ENCODE peak calls at places on chromosomes 6 and 20, in four cellular contexts. O is HCT116, N is HepG2, L is K562. V is an unnamed sample.
A peak's percentile ranks its signal among the peaks of the same experiment; 100 is the strongest.

GRCh38 chr6:56226946-56227879 is 20.2 kb downstream of the COL21A1 start:
- DNase-seq in N (no peak), L (no peak), O (no peak), V (no peak)

GRCh38 chr6:109762166-109762565 is 71.1 kb downstream of the FIG4 start:
- DNase-seq in O (no peak), L (no peak), N (no peak), V (no peak)

GRCh38 chr6:25014375-25014774 is 78.6 kb upstream of the RIPOR2 start:
- DNase-seq in N (no peak), O (no peak), L (no peak), V (no peak)

GRCh38 chr20:24686156-24686555 is 216.7 kb downstream of the SYNDIG1 start:
- DNase-seq in N (no peak), L (no peak), O (no peak), V (no peak)

GRCh38 chr6:51203504-51203903 is 384.8 kb downstream of the TFAP2B start:
- DNase-seq in N (no peak), O (no peak), L (no peak), V (no peak)

GRCh38 chr20:58787211-58788067 is 63.3 kb downstream of the GNAS-AS1 start:
- DNase-seq in O (no peak), N (no peak), L (no peak), V (no peak)

GRCh38 chr20:49320460-49320859 is 42.6 kb upstream of the ZNFX1 start:
- DNase-seq in O (peak; percentile 50), N (peak; percentile 47), L (no peak), V (no peak)

GRCh38 chr6:41571066-41571780 is 25.0 kb downstream of the FOXP4 start:
- DNase-seq in O (no peak), L (no peak), N (no peak), V (no peak)

GRCh38 chr6:91704531-91704930 is 1117.7 kb upstream of the MAP3K7 start:
- DNase-seq in N (no peak), O (no peak), L (no peak), V (no peak)

GRCh38 chr20:33145521-33145920 is 22.4 kb upstream of the BPIFA2 start:
- DNase-seq in O (no peak), L (no peak), N (no peak), V (no peak)

GRCh38 chr6:144931172-144932035 is 646.3 kb downstream of the UTRN start:
- DNase-seq in L (no peak), N (peak; percentile 27), O (no peak), V (peak; percentile 25)

DNA sequence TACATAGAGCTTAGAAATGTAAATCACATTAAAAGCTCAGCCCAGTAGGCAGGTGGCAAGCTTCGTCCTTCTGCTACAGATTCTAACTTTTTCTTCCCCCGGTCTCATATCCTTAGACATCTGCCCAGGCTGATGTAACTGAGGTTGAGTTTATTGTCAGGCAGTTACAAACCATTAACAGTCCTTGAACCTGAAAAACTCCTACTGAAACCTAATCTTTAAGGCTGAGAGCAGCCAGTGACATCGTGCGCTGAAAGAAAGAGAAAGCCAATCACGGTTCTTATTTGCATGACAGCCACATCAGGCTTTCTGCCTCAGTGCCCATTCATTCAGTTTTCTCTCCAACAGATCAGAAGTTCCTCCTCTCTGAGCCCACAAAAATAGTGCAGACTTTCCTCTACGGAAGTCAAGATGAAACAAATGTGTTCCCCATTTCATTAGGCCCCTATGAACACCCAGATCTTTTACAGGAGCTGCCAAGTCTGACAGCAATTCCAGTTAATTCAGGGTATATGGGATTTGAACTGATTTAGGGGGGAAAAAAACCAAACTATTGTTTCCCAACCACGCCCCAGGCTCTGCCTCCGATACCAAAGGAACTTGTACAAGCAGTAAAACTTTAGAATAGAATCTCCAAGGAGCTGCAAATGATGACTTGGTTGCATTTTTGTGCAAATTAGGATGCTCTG is at the start of gene NHSL1:
- DNase-seq in N (peak; percentile 84), L (no peak), O (no peak), V (no peak)
- TF ChIP-seq TCF7L2 in N (no peak), L (no peak), O (no peak), V (no peak)

GRCh38 chr20:15475483-15475882 is 1097.8 kb downstream of the KIF16B start:
- DNase-seq in N (no peak), L (no peak), O (no peak), V (no peak)
- TF ChIP-seq TCF7L2 in N (no peak), L (no peak), O (no peak), V (no peak)

GRCh38 chr6:136012198-136012884 is 160.8 kb downstream of the PDE7B start:
- DNase-seq in L (no peak), N (no peak), O (no peak), V (no peak)
- TF ChIP-seq TCF7L2 in L (no peak), N (no peak), O (no peak), V (no peak)

DNA sequence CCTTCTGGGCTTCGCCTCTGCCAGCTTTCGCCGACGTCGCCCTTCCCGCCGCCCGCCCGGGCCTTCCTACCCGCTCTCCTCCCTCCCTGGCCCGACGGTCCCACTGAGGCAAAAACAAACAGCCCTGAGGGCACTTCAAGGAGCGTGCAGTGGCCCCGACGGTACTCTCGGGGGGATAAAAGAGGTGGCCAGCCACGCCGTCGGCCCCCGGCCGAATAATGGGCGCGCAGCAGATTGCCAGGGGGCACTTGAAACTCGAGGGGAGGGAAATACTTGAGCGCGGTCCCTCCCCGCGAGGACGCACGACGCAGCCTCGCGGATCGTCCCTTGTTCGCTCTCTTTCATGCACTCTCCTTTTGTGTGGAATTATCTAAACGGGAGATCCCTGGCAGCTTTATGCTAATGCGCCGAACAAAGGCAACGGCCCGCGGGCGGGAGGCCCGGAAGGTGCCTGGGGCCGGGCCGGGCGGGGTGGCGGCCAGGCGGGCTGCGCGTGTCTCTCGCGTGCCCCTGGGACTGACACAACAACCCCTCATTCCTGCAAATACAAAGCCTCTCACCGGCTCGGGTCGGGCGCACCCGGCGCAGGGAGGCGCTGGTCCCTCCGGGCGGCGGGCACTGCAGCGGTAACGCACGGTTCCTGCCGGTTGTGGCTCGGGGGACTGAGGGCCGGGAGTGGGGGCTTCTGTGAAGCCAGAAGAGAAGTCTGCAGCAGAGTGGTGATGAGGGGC is 3.7 kb upstream of the INSM1 start:
- DNase-seq in O (no peak), N (no peak), L (no peak), V (no peak)
- TF ChIP-seq TCF7L2 in O (no peak), N (no peak), L (no peak), V (no peak)

DNA sequence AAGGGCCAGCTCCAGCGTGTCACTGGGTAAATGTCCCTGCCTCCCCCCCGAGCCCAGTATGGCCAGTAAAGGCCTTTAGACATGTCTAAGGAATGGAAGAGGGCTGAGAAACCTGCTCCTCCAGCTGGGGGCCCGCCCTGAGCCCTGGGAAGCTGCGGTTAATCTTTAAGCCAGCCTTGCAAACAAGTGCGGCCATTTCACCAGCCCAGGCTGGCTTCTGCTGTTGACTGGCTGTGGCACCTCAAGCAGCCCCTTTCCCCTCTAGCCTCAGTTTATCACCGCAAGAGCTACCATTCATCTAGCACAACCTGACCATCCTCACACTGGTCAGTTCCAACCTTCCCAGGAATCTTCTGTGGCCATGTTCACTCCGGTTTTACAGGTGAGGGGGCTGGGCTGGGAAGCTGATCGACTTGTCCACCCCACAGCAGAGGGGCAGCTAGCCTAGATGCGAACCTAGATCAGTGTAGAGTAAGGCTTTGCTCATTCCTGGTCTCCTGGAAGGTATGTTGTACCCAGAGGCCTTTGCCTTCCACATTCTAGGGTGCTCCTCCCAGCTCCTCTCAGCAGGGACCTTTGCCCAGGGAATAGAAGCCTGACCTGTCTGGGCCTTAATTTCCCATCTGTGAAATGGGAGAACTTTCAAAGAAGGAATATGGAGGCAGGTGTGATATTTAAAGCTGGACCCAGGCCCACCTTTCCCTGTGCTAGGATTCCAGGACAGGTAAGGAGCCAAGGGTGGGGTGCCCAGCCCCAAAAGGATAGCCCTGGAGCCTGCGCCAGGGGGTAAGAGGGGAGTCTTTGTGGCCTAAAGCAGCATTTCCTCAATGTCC is 1.2 kb upstream of the SRC start:
- DNase-seq in L (no peak), O (no peak), N (peak; percentile 77), V (no peak)
- TF ChIP-seq TCF7L2 in L (no peak), O (no peak), N (no peak), V (no peak)

V was measured in Panc1.